ENCODE peak calls at places on chromosomes 6 and 20, in eight cellular contexts. One of them, this sample, is unnamed.

GRCh38 chr6:17240803-17241500 is 40.2 kb upstream of the RBM24 start:
- DNase-seq in dorsolateral prefrontal cortex: no peak
- DNase-seq in nephron progenitor cell: no peak
- DNase-seq in germinal center: no peak
- DNase-seq in ovary: no peak
- DNase-seq in brain microvascular endothelial cell: no peak
- DNase-seq in H9: no peak
- DNase-seq in breast epithelium: no peak
- DNase-seq in this sample: no peak

GRCh38 chr6:56699066-56699654 is 56.5 kb upstream of the DST start:
- DNase-seq in dorsolateral prefrontal cortex: no peak
- DNase-seq in nephron progenitor cell: no peak
- DNase-seq in germinal center: peak; percentile 4
- DNase-seq in ovary: no peak
- DNase-seq in brain microvascular endothelial cell: no peak
- DNase-seq in H9: no peak
- DNase-seq in breast epithelium: no peak
- DNase-seq in this sample: no peak

GRCh38 chr20:13799974-13800373 is 15.1 kb downstream of the NDUFAF5 start:
- DNase-seq in dorsolateral prefrontal cortex: no peak
- DNase-seq in nephron progenitor cell: no peak
- DNase-seq in germinal center: no peak
- DNase-seq in ovary: no peak
- DNase-seq in brain microvascular endothelial cell: no peak
- DNase-seq in H9: no peak
- DNase-seq in breast epithelium: no peak
- DNase-seq in this sample: no peak

GRCh38 chr6:157514659-157515496 is 133.9 kb downstream of the ZDHHC14 start:
- DNase-seq in dorsolateral prefrontal cortex: no peak
- DNase-seq in nephron progenitor cell: no peak
- DNase-seq in germinal center: no peak
- DNase-seq in ovary: no peak
- DNase-seq in brain microvascular endothelial cell: peak; percentile 62
- DNase-seq in H9: no peak
- DNase-seq in breast epithelium: no peak
- DNase-seq in this sample: no peak

GRCh38 chr6:148965287-148965686 is 218.5 kb downstream of the UST start:
- DNase-seq in dorsolateral prefrontal cortex: no peak
- DNase-seq in nephron progenitor cell: no peak
- DNase-seq in germinal center: no peak
- DNase-seq in ovary: no peak
- DNase-seq in brain microvascular endothelial cell: no peak
- DNase-seq in H9: no peak
- DNase-seq in breast epithelium: no peak
- DNase-seq in this sample: peak; percentile 37

GRCh38 chr6:163923658-163924411 is 509.3 kb downstream of the QKI start:
- DNase-seq in dorsolateral prefrontal cortex: peak; percentile 71
- DNase-seq in nephron progenitor cell: no peak
- DNase-seq in germinal center: no peak
- DNase-seq in ovary: no peak
- DNase-seq in brain microvascular endothelial cell: no peak
- DNase-seq in H9: no peak
- DNase-seq in breast epithelium: no peak
- DNase-seq in this sample: no peak

GRCh38 chr20:4156411-4156810 is 141.1 kb upstream of the RNF24 start:
- DNase-seq in dorsolateral prefrontal cortex: no peak
- DNase-seq in nephron progenitor cell: no peak
- DNase-seq in germinal center: no peak
- DNase-seq in ovary: no peak
- DNase-seq in brain microvascular endothelial cell: no peak
- DNase-seq in H9: no peak
- DNase-seq in breast epithelium: no peak
- DNase-seq in this sample: no peak

GRCh38 chr20:60993647-60994046 is 258.4 kb upstream of the CDH4 start:
- DNase-seq in dorsolateral prefrontal cortex: no peak
- DNase-seq in nephron progenitor cell: no peak
- DNase-seq in germinal center: no peak
- DNase-seq in ovary: no peak
- DNase-seq in brain microvascular endothelial cell: no peak
- DNase-seq in H9: no peak
- DNase-seq in breast epithelium: no peak
- DNase-seq in this sample: no peak

GRCh38 chr6:132060591-132060990 is 109.4 kb upstream of the CCN2 start:
- DNase-seq in dorsolateral prefrontal cortex: no peak
- DNase-seq in nephron progenitor cell: no peak
- DNase-seq in germinal center: no peak
- DNase-seq in ovary: no peak
- DNase-seq in brain microvascular endothelial cell: peak; percentile 86
- DNase-seq in H9: no peak
- DNase-seq in breast epithelium: no peak
- DNase-seq in this sample: no peak

GRCh38 chr20:31758521-31758920 is 19.4 kb downstream of the TPX2 start:
- DNase-seq in dorsolateral prefrontal cortex: no peak
- DNase-seq in nephron progenitor cell: no peak
- DNase-seq in germinal center: no peak
- DNase-seq in ovary: no peak
- DNase-seq in brain microvascular endothelial cell: no peak
- DNase-seq in H9: no peak
- DNase-seq in breast epithelium: no peak
- DNase-seq in this sample: no peak

GRCh38 chr6:105272783-105273182 is 93.0 kb upstream of the POPDC3 start:
- DNase-seq in dorsolateral prefrontal cortex: no peak
- DNase-seq in nephron progenitor cell: peak; percentile 22
- DNase-seq in germinal center: no peak
- DNase-seq in ovary: no peak
- DNase-seq in brain microvascular endothelial cell: no peak
- DNase-seq in H9: peak; percentile 66
- DNase-seq in breast epithelium: no peak
- DNase-seq in this sample: peak; percentile 45

GRCh38 chr6:68400396-68400795 is 234.7 kb upstream of the ADGRB3 start:
- DNase-seq in dorsolateral prefrontal cortex: no peak
- DNase-seq in nephron progenitor cell: no peak
- DNase-seq in germinal center: no peak
- DNase-seq in ovary: no peak
- DNase-seq in brain microvascular endothelial cell: no peak
- DNase-seq in H9: peak; percentile 38
- DNase-seq in breast epithelium: no peak
- DNase-seq in this sample: no peak

GRCh38 chr6:25874118-25874517 is at the start of gene SLC17A3:
- DNase-seq in dorsolateral prefrontal cortex: no peak
- DNase-seq in nephron progenitor cell: no peak
- DNase-seq in germinal center: no peak
- DNase-seq in ovary: no peak
- DNase-seq in brain microvascular endothelial cell: no peak
- DNase-seq in H9: no peak
- DNase-seq in breast epithelium: no peak
- DNase-seq in this sample: no peak

GRCh38 chr6:77368660-77369313 is 94.5 kb downstream of the HTR1B start:
- DNase-seq in dorsolateral prefrontal cortex: no peak
- DNase-seq in nephron progenitor cell: peak; percentile 12
- DNase-seq in germinal center: no peak
- DNase-seq in ovary: peak; percentile 54
- DNase-seq in brain microvascular endothelial cell: no peak
- DNase-seq in H9: peak; percentile 80
- DNase-seq in breast epithelium: no peak
- DNase-seq in this sample: peak; percentile 42

GRCh38 chr6:113586966-113587699 is 270.0 kb upstream of the MARCKS start:
- DNase-seq in dorsolateral prefrontal cortex: no peak
- DNase-seq in nephron progenitor cell: no peak
- DNase-seq in germinal center: no peak
- DNase-seq in ovary: no peak
- DNase-seq in brain microvascular endothelial cell: no peak
- DNase-seq in H9: peak; percentile 62
- DNase-seq in breast epithelium: no peak
- DNase-seq in this sample: no peak

GRCh38 chr6:37365791-37366190 is 12.0 kb downstream of the RNF8 start:
- DNase-seq in dorsolateral prefrontal cortex: no peak
- DNase-seq in nephron progenitor cell: no peak
- DNase-seq in germinal center: no peak
- DNase-seq in ovary: no peak
- DNase-seq in brain microvascular endothelial cell: no peak
- DNase-seq in H9: no peak
- DNase-seq in breast epithelium: no peak
- DNase-seq in this sample: no peak

GRCh38 chr20:51318058-51318960 is 224.2 kb downstream of the NFATC2 start:
- DNase-seq in dorsolateral prefrontal cortex: no peak
- DNase-seq in nephron progenitor cell: peak; percentile 84
- DNase-seq in germinal center: peak; percentile 63
- DNase-seq in ovary: peak; percentile 45
- DNase-seq in brain microvascular endothelial cell: peak; percentile 41
- DNase-seq in H9: peak; percentile 91
- DNase-seq in breast epithelium: no peak
- DNase-seq in this sample: no peak

GRCh38 chr6:93248591-93248990 is 170.8 kb downstream of the EPHA7 start:
- DNase-seq in dorsolateral prefrontal cortex: no peak
- DNase-seq in nephron progenitor cell: no peak
- DNase-seq in germinal center: no peak
- DNase-seq in ovary: no peak
- DNase-seq in brain microvascular endothelial cell: peak; percentile 4
- DNase-seq in H9: no peak
- DNase-seq in breast epithelium: no peak
- DNase-seq in this sample: no peak

GRCh38 chr6:72286911-72287311 is 335.0 kb upstream of the KCNQ5 start:
- DNase-seq in dorsolateral prefrontal cortex: no peak
- DNase-seq in nephron progenitor cell: no peak
- DNase-seq in germinal center: no peak
- DNase-seq in ovary: no peak
- DNase-seq in brain microvascular endothelial cell: peak; percentile 77
- DNase-seq in H9: no peak
- DNase-seq in breast epithelium: no peak
- DNase-seq in this sample: no peak

GRCh38 chr20:19073584-19074198 is 138.8 kb upstream of the SLC24A3 start:
- DNase-seq in dorsolateral prefrontal cortex: no peak
- DNase-seq in nephron progenitor cell: peak; percentile 17
- DNase-seq in germinal center: peak; percentile 58
- DNase-seq in ovary: no peak
- DNase-seq in brain microvascular endothelial cell: no peak
- DNase-seq in H9: peak; percentile 65
- DNase-seq in breast epithelium: no peak
- DNase-seq in this sample: no peak

GRCh38 chr20:1652960-1653359 is 4.6 kb downstream of the SIRPG start:
- DNase-seq in dorsolateral prefrontal cortex: no peak
- DNase-seq in nephron progenitor cell: no peak
- DNase-seq in germinal center: no peak
- DNase-seq in ovary: no peak
- DNase-seq in brain microvascular endothelial cell: no peak
- DNase-seq in H9: no peak
- DNase-seq in breast epithelium: no peak
- DNase-seq in this sample: no peak

GRCh38 chr20:57465943-57466342 is 59.0 kb downstream of the CTCFL start:
- DNase-seq in dorsolateral prefrontal cortex: no peak
- DNase-seq in nephron progenitor cell: no peak
- DNase-seq in germinal center: no peak
- DNase-seq in ovary: no peak
- DNase-seq in brain microvascular endothelial cell: no peak
- DNase-seq in H9: no peak
- DNase-seq in breast epithelium: no peak
- DNase-seq in this sample: no peak

This sample was measured in heart left ventricle.